ENCODE peak calls at places on chromosomes 11 and 22, in six cellular contexts. One of them, this sample, is unnamed.

GRCh38 chr11:8033312-8033715 is 46.2 kb downstream of the EIF3F start:
- DNase-seq in WERI-Rb-1: peak; percentile 71
- DNase-seq in trophoblast cell: peak; percentile 39
- DNase-seq in SK-N-MC: no peak
- DNase-seq in adrenal gland: peak; percentile 87
- DNase-seq in left ventricle myocardium inferior: peak; percentile 78
- DNase-seq in this sample: peak; percentile 63

GRCh38 chr11:3074912-3075589 is 17.8 kb upstream of the CARS1 start:
- DNase-seq in WERI-Rb-1: no peak
- DNase-seq in trophoblast cell: no peak
- DNase-seq in SK-N-MC: no peak
- DNase-seq in adrenal gland: no peak
- DNase-seq in left ventricle myocardium inferior: no peak
- DNase-seq in this sample: peak; percentile 53

GRCh38 chr11:96388891-96389603 is 665 bp downstream of the CCDC82 start:
- DNase-seq in WERI-Rb-1: peak; percentile 61
- DNase-seq in trophoblast cell: no peak
- DNase-seq in SK-N-MC: no peak
- DNase-seq in adrenal gland: no peak
- DNase-seq in left ventricle myocardium inferior: no peak
- DNase-seq in this sample: peak; percentile 65

GRCh38 chr11:9529333-9529648 is 44.2 kb upstream of the WEE1 start:
- DNase-seq in WERI-Rb-1: peak; percentile 16
- DNase-seq in trophoblast cell: no peak
- DNase-seq in SK-N-MC: no peak
- DNase-seq in adrenal gland: peak; percentile 33
- DNase-seq in left ventricle myocardium inferior: peak; percentile 26
- DNase-seq in this sample: no peak

GRCh38 chr22:20239063-20239950 is 28.8 kb downstream of the RTN4R start:
- DNase-seq in WERI-Rb-1: peak; percentile 71
- DNase-seq in trophoblast cell: no peak
- DNase-seq in SK-N-MC: no peak
- DNase-seq in adrenal gland: no peak
- DNase-seq in left ventricle myocardium inferior: peak; percentile 52
- DNase-seq in this sample: peak; percentile 12

GRCh38 chr11:1180947-1181391 is 23.2 kb downstream of the MUC5AC start:
- DNase-seq in WERI-Rb-1: no peak
- DNase-seq in trophoblast cell: no peak
- DNase-seq in SK-N-MC: no peak
- DNase-seq in adrenal gland: no peak
- DNase-seq in left ventricle myocardium inferior: no peak
- DNase-seq in this sample: no peak

GRCh38 chr11:115928811-115929210 is 424.6 kb upstream of the CADM1 start:
- DNase-seq in WERI-Rb-1: no peak
- DNase-seq in trophoblast cell: no peak
- DNase-seq in SK-N-MC: no peak
- DNase-seq in adrenal gland: no peak
- DNase-seq in left ventricle myocardium inferior: no peak
- DNase-seq in this sample: no peak

GRCh38 chr11:29629281-29629680 is 387.5 kb downstream of the KCNA4 start:
- DNase-seq in WERI-Rb-1: no peak
- DNase-seq in trophoblast cell: peak; percentile 6
- DNase-seq in SK-N-MC: no peak
- DNase-seq in adrenal gland: no peak
- DNase-seq in left ventricle myocardium inferior: no peak
- DNase-seq in this sample: no peak

GRCh38 chr22:24208012-24208749 is 26.9 kb downstream of the SUSD2 start:
- DNase-seq in WERI-Rb-1: no peak
- DNase-seq in trophoblast cell: peak; percentile 85
- DNase-seq in SK-N-MC: no peak
- DNase-seq in adrenal gland: peak; percentile 63
- DNase-seq in left ventricle myocardium inferior: no peak
- DNase-seq in this sample: peak; percentile 98

GRCh38 chr11:77109236-77110019 is 6.8 kb downstream of the OMP start:
- DNase-seq in WERI-Rb-1: no peak
- DNase-seq in trophoblast cell: no peak
- DNase-seq in SK-N-MC: no peak
- DNase-seq in adrenal gland: peak; percentile 72
- DNase-seq in left ventricle myocardium inferior: no peak
- DNase-seq in this sample: peak; percentile 12

GRCh38 chr11:48017105-48017874 is 36.9 kb downstream of the PTPRJ start:
- DNase-seq in WERI-Rb-1: no peak
- DNase-seq in trophoblast cell: no peak
- DNase-seq in SK-N-MC: no peak
- DNase-seq in adrenal gland: no peak
- DNase-seq in left ventricle myocardium inferior: no peak
- DNase-seq in this sample: no peak

GRCh38 chr11:108559340-108559739 is 34.2 kb downstream of the EXPH5 start:
- DNase-seq in WERI-Rb-1: no peak
- DNase-seq in trophoblast cell: no peak
- DNase-seq in SK-N-MC: peak; percentile 44
- DNase-seq in adrenal gland: no peak
- DNase-seq in left ventricle myocardium inferior: no peak
- DNase-seq in this sample: no peak

GRCh38 chr22:48722661-48723060 is 1105.0 kb downstream of the BRD1 start:
- DNase-seq in WERI-Rb-1: no peak
- DNase-seq in trophoblast cell: no peak
- DNase-seq in SK-N-MC: no peak
- DNase-seq in adrenal gland: no peak
- DNase-seq in left ventricle myocardium inferior: peak; percentile 1
- DNase-seq in this sample: no peak

GRCh38 chr22:48721394-48721666 is 1106.3 kb downstream of the BRD1 start:
- DNase-seq in WERI-Rb-1: no peak
- DNase-seq in trophoblast cell: no peak
- DNase-seq in SK-N-MC: no peak
- DNase-seq in adrenal gland: no peak
- DNase-seq in left ventricle myocardium inferior: no peak
- DNase-seq in this sample: no peak

GRCh38 chr22:48718818-48719500 is 1108.7 kb downstream of the BRD1 start:
- DNase-seq in WERI-Rb-1: peak; percentile 85
- DNase-seq in trophoblast cell: no peak
- DNase-seq in SK-N-MC: no peak
- DNase-seq in adrenal gland: no peak
- DNase-seq in left ventricle myocardium inferior: peak; percentile 0
- DNase-seq in this sample: no peak

GRCh38 chr22:48719978-48720661 is 1107.6 kb downstream of the BRD1 start:
- DNase-seq in WERI-Rb-1: peak; percentile 65
- DNase-seq in trophoblast cell: no peak
- DNase-seq in SK-N-MC: no peak
- DNase-seq in adrenal gland: no peak
- DNase-seq in left ventricle myocardium inferior: peak; percentile 8
- DNase-seq in this sample: no peak

DNA sequence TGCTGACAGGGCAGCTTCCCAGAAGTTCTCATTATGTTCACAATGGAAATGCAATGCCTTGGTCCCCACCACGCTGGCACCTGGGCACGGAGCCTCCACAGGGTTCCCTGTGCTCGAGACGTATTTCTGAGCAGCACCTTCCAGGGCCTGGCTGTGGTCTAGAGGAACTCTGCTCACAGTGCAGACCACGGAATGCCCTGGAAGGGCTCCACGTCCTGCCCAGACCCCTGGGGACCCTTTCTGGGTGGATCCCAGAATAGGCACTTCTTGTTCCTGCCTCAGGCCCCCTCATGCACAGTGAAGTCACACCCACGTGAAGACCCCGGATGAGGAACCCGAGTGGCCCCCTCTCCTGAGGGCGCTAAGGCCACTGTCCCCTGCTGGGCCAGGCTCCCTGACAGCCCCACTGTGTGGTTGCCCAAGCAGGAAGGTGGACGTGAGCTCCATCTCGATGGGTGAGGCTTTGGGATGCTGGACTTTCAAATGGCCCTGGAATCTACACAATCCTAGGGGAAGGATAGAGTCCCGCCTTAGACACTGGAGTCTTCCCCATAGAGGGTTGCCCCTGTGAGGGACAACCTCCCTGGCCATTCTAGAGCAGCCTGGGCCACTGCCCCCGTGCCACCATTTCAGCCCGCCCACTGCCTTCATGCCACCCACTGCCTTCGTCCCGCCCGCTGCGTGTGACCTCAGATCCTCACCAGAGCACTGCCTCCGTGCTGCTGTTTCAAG is 1106.8 kb downstream of the BRD1 start:
- DNase-seq in WERI-Rb-1: no peak
- DNase-seq in trophoblast cell: no peak
- DNase-seq in SK-N-MC: no peak
- DNase-seq in adrenal gland: no peak
- DNase-seq in left ventricle myocardium inferior: no peak
- DNase-seq in this sample: no peak
- H3K9me3 ChIP-seq in WERI-Rb-1: peaks cover 3% of the 10 kb centered on the region
- H3K9me3 ChIP-seq in trophoblast cell: peaks cover 2% of the 10 kb centered on the region
- H3K9me3 ChIP-seq in SK-N-MC: no peaks in the 10 kb centered on the region
- H3K9me3 ChIP-seq in adrenal gland: no peaks in the 10 kb centered on the region
- H3K9me3 ChIP-seq in left ventricle myocardium inferior: peaks cover 12% of the 10 kb centered on the region
- H3K9me3 ChIP-seq in this sample: no peaks in the 10 kb centered on the region

DNA sequence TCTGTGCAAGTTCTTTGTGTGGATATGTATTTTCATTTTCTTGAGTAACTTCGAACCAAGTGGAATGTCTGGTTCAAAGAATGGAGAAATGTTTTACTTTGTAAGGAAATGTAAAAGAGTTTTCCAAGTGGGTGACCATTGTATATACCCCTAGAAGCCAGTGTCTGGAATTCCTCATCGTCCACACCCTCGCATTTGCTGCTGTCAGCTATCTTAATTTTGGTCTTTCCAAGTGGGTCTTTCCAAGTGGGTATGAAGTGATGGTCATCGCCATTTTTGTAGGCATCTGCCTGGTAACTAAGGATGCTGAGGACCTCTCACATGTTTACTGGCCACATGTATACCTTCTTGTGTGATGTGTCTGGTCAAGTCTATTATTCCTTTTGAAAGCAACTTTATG is 547.5 kb downstream of the TBC1D22A start:
- DNase-seq in WERI-Rb-1: no peak
- DNase-seq in trophoblast cell: no peak
- DNase-seq in SK-N-MC: no peak
- DNase-seq in adrenal gland: no peak
- DNase-seq in left ventricle myocardium inferior: no peak
- DNase-seq in this sample: no peak
- H3K9me3 ChIP-seq in WERI-Rb-1: no peaks in the 10 kb centered on the region
- H3K9me3 ChIP-seq in trophoblast cell: peaks cover 17% of the 10 kb centered on the region
- H3K9me3 ChIP-seq in SK-N-MC: no peaks in the 10 kb centered on the region
- H3K9me3 ChIP-seq in adrenal gland: no peaks in the 10 kb centered on the region
- H3K9me3 ChIP-seq in left ventricle myocardium inferior: peaks cover 15% of the 10 kb centered on the region
- H3K9me3 ChIP-seq in this sample: no peaks in the 10 kb centered on the region

GRCh38 chr22:49040111-49040510 is 787.6 kb downstream of the BRD1 start:
- DNase-seq in WERI-Rb-1: no peak
- DNase-seq in trophoblast cell: no peak
- DNase-seq in SK-N-MC: no peak
- DNase-seq in adrenal gland: peak; percentile 4
- DNase-seq in left ventricle myocardium inferior: no peak
- DNase-seq in this sample: no peak
- H3K9me3 ChIP-seq in WERI-Rb-1: no peaks in the 10 kb centered on the region
- H3K9me3 ChIP-seq in trophoblast cell: peaks cover 7% of the 10 kb centered on the region
- H3K9me3 ChIP-seq in SK-N-MC: no peaks in the 10 kb centered on the region
- H3K9me3 ChIP-seq in adrenal gland: no peaks in the 10 kb centered on the region
- H3K9me3 ChIP-seq in left ventricle myocardium inferior: no peaks in the 10 kb centered on the region
- H3K9me3 ChIP-seq in this sample: peaks cover 4% of the 10 kb centered on the region

GRCh38 chr11:73114110-73114834 is 27.8 kb downstream of the FCHSD2 start:
- DNase-seq in WERI-Rb-1: no peak
- DNase-seq in trophoblast cell: peak; percentile 99
- DNase-seq in SK-N-MC: no peak
- DNase-seq in adrenal gland: no peak
- DNase-seq in left ventricle myocardium inferior: no peak
- DNase-seq in this sample: no peak
- H3K9me3 ChIP-seq in WERI-Rb-1: peaks cover 4% of the 10 kb centered on the region
- H3K9me3 ChIP-seq in trophoblast cell: no peaks in the 10 kb centered on the region
- H3K9me3 ChIP-seq in SK-N-MC: peaks cover 8% of the 10 kb centered on the region
- H3K9me3 ChIP-seq in adrenal gland: no peaks in the 10 kb centered on the region
- H3K9me3 ChIP-seq in left ventricle myocardium inferior: peaks cover 3% of the 10 kb centered on the region
- H3K9me3 ChIP-seq in this sample: no peaks in the 10 kb centered on the region

GRCh38 chr22:49528420-49528720 is 299.3 kb downstream of the BRD1 start:
- DNase-seq in WERI-Rb-1: no peak
- DNase-seq in trophoblast cell: no peak
- DNase-seq in SK-N-MC: no peak
- DNase-seq in adrenal gland: no peak
- DNase-seq in left ventricle myocardium inferior: no peak
- DNase-seq in this sample: no peak
- H3K9me3 ChIP-seq in WERI-Rb-1: peaks cover 4% of the 10 kb centered on the region
- H3K9me3 ChIP-seq in trophoblast cell: peaks cover 12% of the 10 kb centered on the region
- H3K9me3 ChIP-seq in SK-N-MC: no peaks in the 10 kb centered on the region
- H3K9me3 ChIP-seq in adrenal gland: no peaks in the 10 kb centered on the region
- H3K9me3 ChIP-seq in left ventricle myocardium inferior: peaks cover 8% of the 10 kb centered on the region
- H3K9me3 ChIP-seq in this sample: peaks cover 3% of the 10 kb centered on the region

GRCh38 chr11:37503411-37504065 is 905.5 kb upstream of the RAG2 start:
- DNase-seq in WERI-Rb-1: no peak
- DNase-seq in trophoblast cell: no peak
- DNase-seq in SK-N-MC: no peak
- DNase-seq in adrenal gland: no peak
- DNase-seq in left ventricle myocardium inferior: no peak
- DNase-seq in this sample: no peak
- H3K9me3 ChIP-seq in WERI-Rb-1: no peaks in the 10 kb centered on the region
- H3K9me3 ChIP-seq in trophoblast cell: no peaks in the 10 kb centered on the region
- H3K9me3 ChIP-seq in SK-N-MC: no peaks in the 10 kb centered on the region
- H3K9me3 ChIP-seq in adrenal gland: no peaks in the 10 kb centered on the region
- H3K9me3 ChIP-seq in left ventricle myocardium inferior: no peaks in the 10 kb centered on the region
- H3K9me3 ChIP-seq in this sample: no peaks in the 10 kb centered on the region

This sample was measured in endothelial cell of umbilical vein.